ENCODE peak calls at places on chromosomes 13 and 19, in nine cellular contexts. J is right lobe of liver, Z is IMR-90, N is psoas muscle, O is colonic mucosa, R is heart left ventricle, M is H9, C is A673, B is astrocyte. Y is an unnamed sample.

GRCh38 chr13:23889598-23890224 is 511 bp upstream of the MIPEP start:
- DNase-seq in N (no peak), J (no peak), C (peak; percentile 41), Z (no peak), M (no peak), O (no peak), R (no peak), B (peak; percentile 15), Y (no peak)

GRCh38 chr19:16366433-16367268 is 42.0 kb downstream of the KLF2 start:
- DNase-seq in J (no peak), O (no peak), B (no peak), R (no peak), N (peak; percentile 65), C (no peak), Z (no peak), M (no peak), Y (no peak)

GRCh38 chr19:6725513-6726231 is 5.2 kb upstream of the C3 start:
- DNase-seq in J (no peak), N (no peak), O (no peak), M (no peak), Z (no peak), B (no peak), C (no peak), R (no peak), Y (no peak)

GRCh38 chr13:112103971-112104872 is 37.3 kb downstream of the SOX1 start:
- DNase-seq in J (no peak), N (no peak), M (peak; percentile 66), C (peak; percentile 55), B (no peak), R (no peak), Z (no peak), O (no peak), Y (no peak)

GRCh38 chr13:75326173-75327131 is 155.5 kb downstream of the TBC1D4 start:
- DNase-seq in M (no peak), J (no peak), O (no peak), Z (peak; percentile 53), C (peak; percentile 84), N (no peak), B (peak; percentile 61), R (no peak), Y (no peak)

GRCh38 chr13:112905086-112905485 is 63.9 kb upstream of the MCF2L start:
- DNase-seq in M (peak; percentile 61), B (no peak), O (no peak), J (no peak), Z (no peak), N (no peak), C (no peak), R (no peak), Y (no peak)

GRCh38 chr19:6890938-6891337 is 3.6 kb downstream of the ADGRE1 start:
- DNase-seq in C (no peak), J (no peak), O (no peak), N (no peak), Z (no peak), R (no peak), B (no peak), M (no peak), Y (no peak)

GRCh38 chr19:35433448-35433847 is 14.6 kb upstream of the FFAR2 start:
- DNase-seq in R (no peak), O (no peak), B (no peak), N (no peak), Z (no peak), M (no peak), J (no peak), C (no peak), Y (no peak)

GRCh38 chr13:110495881-110496280 is 65.6 kb downstream of the RAB20 start:
- DNase-seq in M (no peak), B (no peak), N (no peak), O (no peak), Z (no peak), R (no peak), J (no peak), C (no peak), Y (no peak)

GRCh38 chr13:46495647-46496046 is 57.3 kb upstream of the LRCH1 start:
- DNase-seq in J (no peak), R (no peak), O (no peak), N (no peak), C (no peak), M (no peak), Z (no peak), B (no peak), Y (no peak)

GRCh38 chr19:8336072-8336569 is 6.9 kb downstream of the KANK3 start:
- DNase-seq in N (peak; percentile 44), J (no peak), M (peak; percentile 75), O (no peak), C (no peak), B (no peak), Z (no peak), R (no peak), Y (no peak)

DNA sequence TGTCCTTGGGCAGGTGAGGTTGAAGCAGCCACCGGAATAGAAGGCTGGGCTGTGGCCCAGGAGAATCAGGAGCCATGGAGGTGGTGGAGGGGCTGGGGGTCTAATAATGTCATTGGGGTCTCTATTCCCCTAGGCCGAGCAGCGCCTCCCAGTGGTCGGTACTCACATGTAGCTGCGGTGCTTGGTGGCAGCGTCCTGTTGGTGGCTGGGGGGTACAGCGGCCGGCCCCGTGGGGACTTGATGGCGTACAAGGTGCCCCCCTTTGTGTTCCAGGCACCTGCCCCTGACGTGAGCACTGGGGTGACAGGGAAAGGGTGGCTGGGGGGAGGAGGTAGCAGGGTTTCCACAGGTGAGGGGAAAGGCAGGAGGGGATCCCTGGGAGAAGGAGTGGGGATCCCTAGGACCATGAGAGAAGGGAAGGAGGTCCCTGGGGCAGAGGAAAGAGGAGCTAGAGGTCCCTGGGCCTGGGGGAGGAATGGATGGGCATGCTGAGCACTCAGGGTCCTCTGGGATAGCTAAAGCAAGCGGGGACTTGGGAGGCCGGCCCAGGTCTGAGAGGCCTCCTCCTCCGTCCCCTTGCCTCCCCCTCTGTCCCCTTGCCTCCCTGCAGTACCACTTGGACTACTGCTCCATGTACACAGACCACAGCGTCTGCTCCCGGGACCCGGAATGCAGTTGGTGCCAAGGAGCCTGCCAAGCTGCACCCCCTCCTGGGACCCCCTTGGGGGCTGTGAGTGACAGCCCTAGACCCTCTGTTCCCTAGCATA is 18.1 kb downstream of the MEGF8 start:
- DNase-seq in N (no peak), J (no peak), Z (no peak), B (no peak), R (no peak), O (no peak), M (peak; percentile 64), C (no peak), Y (no peak)
- TF ChIP-seq CTCF in N (no peak), J (no peak), Z (peak; percentile 10), B (no peak), R (no peak), O (no peak), M (peak; percentile 79), C (peak; percentile 52), Y (no peak)

GRCh38 chr13:45102136-45102802 is 18.0 kb upstream of the GTF2F2 start:
- DNase-seq in C (no peak), M (no peak), Z (peak; percentile 55), J (no peak), B (no peak), N (no peak), O (no peak), R (no peak), Y (no peak)

GRCh38 chr13:45107539-45107938 is 12.8 kb upstream of the GTF2F2 start:
- DNase-seq in Z (no peak), C (no peak), N (no peak), O (no peak), B (no peak), R (no peak), J (no peak), M (no peak), Y (no peak)

GRCh38 chr13:45104294-45104693 is 16.0 kb upstream of the GTF2F2 start:
- DNase-seq in C (no peak), J (no peak), N (no peak), M (no peak), B (no peak), O (no peak), Z (no peak), R (no peak), Y (no peak)

GRCh38 chr13:45108716-45109706 is 11.3 kb upstream of the GTF2F2 start:
- DNase-seq in M (peak; percentile 74), N (no peak), B (peak; percentile 70), C (no peak), R (no peak), J (no peak), Z (peak; percentile 66), O (no peak), Y (no peak)

DNA sequence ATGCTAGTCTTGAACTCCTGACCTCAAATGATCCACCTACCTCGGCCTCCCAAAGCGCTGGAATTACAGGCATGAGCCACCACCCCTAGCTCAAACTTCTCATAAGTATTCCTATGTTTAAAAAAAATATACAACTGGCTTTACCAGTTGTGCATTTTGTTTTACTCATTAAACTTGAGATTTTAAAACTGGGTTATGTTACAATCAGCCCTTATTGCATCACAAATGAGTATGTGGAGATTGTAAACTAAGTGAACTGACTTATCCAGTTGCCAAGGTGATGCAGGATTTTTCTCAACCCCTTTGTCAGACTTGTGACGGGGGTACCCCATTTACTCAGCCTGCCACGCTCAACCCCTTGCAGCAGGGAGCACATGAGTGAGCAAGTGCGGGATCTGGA is 14.4 kb upstream of the GTF2F2 start:
- DNase-seq in N (no peak), R (no peak), C (no peak), Z (peak; percentile 94), O (no peak), B (no peak), J (no peak), M (no peak), Y (no peak)
- H3K4me1 ChIP-seq in N (no peaks in the 10 kb centered on the region), R (no peaks in the 10 kb centered on the region), C (no peaks in the 10 kb centered on the region), Z (peaks cover 25% of the 10 kb centered on the region), O (no peaks in the 10 kb centered on the region), B (peaks cover 5% of the 10 kb centered on the region), J (no peaks in the 10 kb centered on the region), M (peaks cover 4% of the 10 kb centered on the region), Y (no peaks in the 10 kb centered on the region)

GRCh38 chr19:44931541-44931940 is 10.5 kb upstream of the APOC4 start:
- DNase-seq in B (no peak), R (no peak), M (no peak), C (no peak), O (no peak), Z (no peak), N (no peak), J (no peak), Y (no peak)

GRCh38 chr19:44924243-44924725 is 9.9 kb downstream of the APOC1 start:
- DNase-seq in Z (no peak), J (peak; percentile 80), M (no peak), C (no peak), R (no peak), N (no peak), B (no peak), O (no peak), Y (no peak)

GRCh38 chr19:44925114-44925891 is 10.9 kb downstream of the APOC1 start:
- DNase-seq in O (peak; percentile 68), J (peak; percentile 93), C (no peak), N (peak; percentile 94), M (no peak), B (no peak), R (peak; percentile 66), Z (peak; percentile 49), Y (peak; percentile 59)

GRCh38 chr19:44930088-44930487 is 11.9 kb upstream of the APOC4 start:
- DNase-seq in J (no peak), N (no peak), M (no peak), C (no peak), R (no peak), B (no peak), Z (no peak), O (no peak), Y (no peak)

GRCh38 chr19:44927746-44928145 is 13.3 kb downstream of the APOC1 start:
- DNase-seq in R (no peak), B (peak; percentile 29), C (no peak), M (no peak), N (no peak), Z (peak; percentile 59), J (no peak), O (no peak), Y (no peak)
- TF ChIP-seq CTCF in R (no peak), B (no peak), C (no peak), M (no peak), N (no peak), Z (no peak), J (no peak), O (no peak), Y (no peak)

GRCh38 chr19:44755219-44755618 is 6.7 kb downstream of the BCL3 start:
- DNase-seq in N (no peak), B (no peak), M (no peak), O (no peak), Z (no peak), J (no peak), R (no peak), C (no peak), Y (no peak)
- H3K4me1 ChIP-seq in N (peaks cover 60% of the 10 kb centered on the region), B (peaks cover 59% of the 10 kb centered on the region), M (no peaks in the 10 kb centered on the region), O (peaks cover 31% of the 10 kb centered on the region), Z (peaks cover 57% of the 10 kb centered on the region), J (no peaks in the 10 kb centered on the region), R (peaks cover 25% of the 10 kb centered on the region), C (peaks cover 27% of the 10 kb centered on the region), Y (peaks cover 28% of the 10 kb centered on the region)

Y was measured in lung.